ENCODE peak calls at places on chromosomes 11 and 22, in four cellular contexts. One of them, this sample, is unnamed.

GRCh38 chr11:35485656-35486318 is 39.6 kb downstream of the PAMR1 start:
- DNase-seq in HepG2: peak; percentile 34
- DNase-seq in SK-N-SH: peak; percentile 72
- DNase-seq in H1: peak; percentile 71
- DNase-seq in this sample: peak; percentile 79

GRCh38 chr11:30583505-30584280 is 2.5 kb downstream of the MPPED2 start:
- DNase-seq in HepG2: no peak
- DNase-seq in SK-N-SH: peak; percentile 32
- DNase-seq in H1: no peak
- DNase-seq in this sample: no peak

GRCh38 chr11:96197221-96197620 is 145.8 kb downstream of the MAML2 start:
- DNase-seq in HepG2: no peak
- DNase-seq in SK-N-SH: no peak
- DNase-seq in H1: no peak
- DNase-seq in this sample: no peak

GRCh38 chr22:39528080-39528661 is 4.4 kb downstream of the RPS19BP1 start:
- DNase-seq in HepG2: no peak
- DNase-seq in SK-N-SH: peak; percentile 20
- DNase-seq in H1: no peak
- DNase-seq in this sample: no peak

GRCh38 chr11:31340903-31341572 is 28.5 kb downstream of the DCDC1 start:
- DNase-seq in HepG2: peak; percentile 45
- DNase-seq in SK-N-SH: peak; percentile 12
- DNase-seq in H1: peak; percentile 1
- DNase-seq in this sample: peak; percentile 19

GRCh38 chr11:69880803-69881445 is 61.7 kb upstream of the FGF3 start:
- DNase-seq in HepG2: no peak
- DNase-seq in SK-N-SH: no peak
- DNase-seq in H1: no peak
- DNase-seq in this sample: no peak

GRCh38 chr11:64364435-64364834 is 5.5 kb downstream of the RPS6KA4 start:
- DNase-seq in HepG2: no peak
- DNase-seq in SK-N-SH: no peak
- DNase-seq in H1: no peak
- DNase-seq in this sample: no peak

GRCh38 chr11:68862426-68862825 is 20.7 kb upstream of the CPT1A start:
- DNase-seq in HepG2: no peak
- DNase-seq in SK-N-SH: no peak
- DNase-seq in H1: no peak
- DNase-seq in this sample: no peak

GRCh38 chr11:1853376-1854131 is 670 bp downstream of the LSP1 start:
- DNase-seq in HepG2: no peak
- DNase-seq in SK-N-SH: no peak
- DNase-seq in H1: no peak
- DNase-seq in this sample: no peak

GRCh38 chr22:37774728-37775127 is 33.0 kb upstream of the GCAT start:
- DNase-seq in HepG2: no peak
- DNase-seq in SK-N-SH: no peak
- DNase-seq in H1: no peak
- DNase-seq in this sample: no peak

GRCh38 chr22:37778370-37779009 is 29.2 kb upstream of the GCAT start:
- DNase-seq in HepG2: no peak
- DNase-seq in SK-N-SH: no peak
- DNase-seq in H1: no peak
- DNase-seq in this sample: no peak

GRCh38 chr22:37775785-37776638 is 31.7 kb upstream of the GCAT start:
- DNase-seq in HepG2: no peak
- DNase-seq in SK-N-SH: no peak
- DNase-seq in H1: no peak
- DNase-seq in this sample: no peak

GRCh38 chr22:37776639-37777005 is 31.1 kb upstream of the GCAT start:
- DNase-seq in HepG2: no peak
- DNase-seq in SK-N-SH: no peak
- DNase-seq in H1: no peak
- DNase-seq in this sample: no peak

DNA sequence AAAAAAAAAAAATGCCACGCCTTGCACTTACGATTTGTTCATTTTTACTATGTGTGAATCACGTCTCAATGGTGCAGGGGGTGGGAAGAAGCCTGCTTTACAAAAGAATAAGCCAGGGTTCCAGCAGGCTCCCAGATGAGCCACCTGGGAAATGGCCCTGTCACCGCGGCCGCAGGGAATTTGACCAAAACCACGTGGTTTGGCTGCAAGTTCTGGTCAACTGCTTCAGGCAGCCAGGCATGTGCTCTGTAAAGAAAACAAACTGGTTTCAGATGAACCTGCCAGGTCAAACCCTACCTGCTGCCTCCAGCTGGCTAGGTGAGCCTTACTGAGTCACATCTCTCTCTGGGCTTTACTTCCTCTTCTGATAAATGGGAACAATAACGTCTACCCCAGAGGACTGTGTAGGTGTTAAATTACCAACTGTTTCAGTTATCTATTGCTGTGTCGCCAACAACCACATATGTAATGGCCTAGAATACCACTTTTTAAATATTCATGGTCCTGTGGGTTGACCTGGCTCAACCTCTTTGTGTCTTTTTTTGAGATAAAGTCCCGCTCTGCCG is 30.5 kb upstream of the GCAT start:
- DNase-seq in HepG2: peak; percentile 21
- DNase-seq in SK-N-SH: no peak
- DNase-seq in H1: no peak
- DNase-seq in this sample: no peak
- TF ChIP-seq CHD2 in HepG2: no peak
- TF ChIP-seq CHD2 in SK-N-SH: no peak
- TF ChIP-seq CHD2 in H1: no peak
- TF ChIP-seq CHD2 in this sample: no peak

GRCh38 chr11:94544582-94544831 is 786 bp downstream of the FUT4 start:
- DNase-seq in HepG2: no peak
- DNase-seq in SK-N-SH: no peak
- DNase-seq in H1: no peak
- DNase-seq in this sample: no peak

GRCh38 chr11:94545641-94546470 is 2.1 kb downstream of the FUT4 start:
- DNase-seq in HepG2: no peak
- DNase-seq in SK-N-SH: no peak
- DNase-seq in H1: no peak
- DNase-seq in this sample: no peak

GRCh38 chr11:94549166-94549565 is 5.4 kb downstream of the FUT4 start:
- DNase-seq in HepG2: no peak
- DNase-seq in SK-N-SH: no peak
- DNase-seq in H1: no peak
- DNase-seq in this sample: peak; percentile 17

GRCh38 chr11:94544832-94545640 is 1.3 kb downstream of the FUT4 start:
- DNase-seq in HepG2: no peak
- DNase-seq in SK-N-SH: no peak
- DNase-seq in H1: no peak
- DNase-seq in this sample: peak; percentile 20

DNA sequence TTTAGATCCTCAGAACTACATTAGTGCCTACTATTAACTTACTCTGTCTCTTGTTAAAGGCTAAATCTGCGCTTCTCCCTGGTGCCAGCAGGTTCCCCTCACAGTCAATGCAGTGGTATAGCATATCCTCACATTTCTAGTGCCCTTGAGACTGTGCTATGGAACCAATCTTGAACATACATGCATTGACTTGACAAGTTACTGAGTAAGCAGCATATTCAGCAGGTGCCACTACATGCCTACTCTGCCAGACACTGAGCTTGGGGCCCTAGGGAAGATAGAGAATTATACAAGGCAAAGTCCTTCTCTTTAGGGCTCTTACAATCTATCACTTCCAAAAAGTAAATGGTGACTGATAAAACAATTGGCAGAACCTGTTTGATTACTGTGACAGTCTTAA is 3.2 kb downstream of the FUT4 start:
- DNase-seq in HepG2: no peak
- DNase-seq in SK-N-SH: no peak
- DNase-seq in H1: no peak
- DNase-seq in this sample: no peak
- TF ChIP-seq YY1 in HepG2: no peak
- TF ChIP-seq YY1 in SK-N-SH: no peak
- TF ChIP-seq YY1 in H1: no peak
- TF ChIP-seq YY1 in this sample: no peak

GRCh38 chr11:78364128-78364751 is 53.4 kb downstream of the GAB2 start:
- DNase-seq in HepG2: no peak
- DNase-seq in SK-N-SH: no peak
- DNase-seq in H1: no peak
- DNase-seq in this sample: no peak

GRCh38 chr11:78361228-78361627 is 56.4 kb downstream of the GAB2 start:
- DNase-seq in HepG2: no peak
- DNase-seq in SK-N-SH: no peak
- DNase-seq in H1: no peak
- DNase-seq in this sample: no peak

GRCh38 chr11:78363018-78363619 is 54.5 kb downstream of the GAB2 start:
- DNase-seq in HepG2: no peak
- DNase-seq in SK-N-SH: no peak
- DNase-seq in H1: no peak
- DNase-seq in this sample: no peak

GRCh38 chr11:78370406-78371172 is 47.0 kb downstream of the GAB2 start:
- DNase-seq in HepG2: peak; percentile 33
- DNase-seq in SK-N-SH: no peak
- DNase-seq in H1: no peak
- DNase-seq in this sample: no peak

GRCh38 chr11:78365381-78365792 is 52.2 kb downstream of the GAB2 start:
- DNase-seq in HepG2: peak; percentile 13
- DNase-seq in SK-N-SH: no peak
- DNase-seq in H1: peak; percentile 74
- DNase-seq in this sample: no peak
- TF ChIP-seq CHD2 in HepG2: no peak
- TF ChIP-seq CHD2 in SK-N-SH: no peak
- TF ChIP-seq CHD2 in H1: no peak
- TF ChIP-seq CHD2 in this sample: no peak

GRCh38 chr11:72631806-72632731 is 42.2 kb downstream of the PDE2A start:
- DNase-seq in HepG2: no peak
- DNase-seq in SK-N-SH: peak; percentile 80
- DNase-seq in H1: no peak
- DNase-seq in this sample: peak; percentile 85
- TF ChIP-seq YY1 in HepG2: no peak
- TF ChIP-seq YY1 in SK-N-SH: no peak
- TF ChIP-seq YY1 in H1: no peak
- TF ChIP-seq YY1 in this sample: peak; percentile 12

GRCh38 chr22:38106814-38107578 is 3.5 kb downstream of the BAIAP2L2 start:
- DNase-seq in HepG2: no peak
- DNase-seq in SK-N-SH: no peak
- DNase-seq in H1: no peak
- DNase-seq in this sample: no peak

GRCh38 chr22:38109391-38110000 is 988 bp downstream of the BAIAP2L2 start:
- DNase-seq in HepG2: no peak
- DNase-seq in SK-N-SH: no peak
- DNase-seq in H1: no peak
- DNase-seq in this sample: no peak

GRCh38 chr22:38108561-38109319 is 1.7 kb downstream of the BAIAP2L2 start:
- DNase-seq in HepG2: no peak
- DNase-seq in SK-N-SH: no peak
- DNase-seq in H1: no peak
- DNase-seq in this sample: no peak

GRCh38 chr22:38110008-38110862 is at the start of gene BAIAP2L2:
- DNase-seq in HepG2: peak; percentile 79
- DNase-seq in SK-N-SH: no peak
- DNase-seq in H1: no peak
- DNase-seq in this sample: no peak

GRCh38 chr22:38107692-38108515 is 2.6 kb downstream of the BAIAP2L2 start:
- DNase-seq in HepG2: peak; percentile 93
- DNase-seq in SK-N-SH: no peak
- DNase-seq in H1: no peak
- DNase-seq in this sample: no peak
- TF ChIP-seq CHD2 in HepG2: no peak
- TF ChIP-seq CHD2 in SK-N-SH: no peak
- TF ChIP-seq CHD2 in H1: no peak
- TF ChIP-seq CHD2 in this sample: no peak

GRCh38 chr22:31489632-31490495 is at the start of gene EIF4ENIF1:
- DNase-seq in HepG2: peak; percentile 72
- DNase-seq in SK-N-SH: peak; percentile 99
- DNase-seq in H1: no peak
- DNase-seq in this sample: peak; percentile 86
- TF ChIP-seq YY1 in HepG2: peak; percentile 39
- TF ChIP-seq YY1 in SK-N-SH: peak; percentile 63
- TF ChIP-seq YY1 in H1: no peak
- TF ChIP-seq YY1 in this sample: no peak

DNA sequence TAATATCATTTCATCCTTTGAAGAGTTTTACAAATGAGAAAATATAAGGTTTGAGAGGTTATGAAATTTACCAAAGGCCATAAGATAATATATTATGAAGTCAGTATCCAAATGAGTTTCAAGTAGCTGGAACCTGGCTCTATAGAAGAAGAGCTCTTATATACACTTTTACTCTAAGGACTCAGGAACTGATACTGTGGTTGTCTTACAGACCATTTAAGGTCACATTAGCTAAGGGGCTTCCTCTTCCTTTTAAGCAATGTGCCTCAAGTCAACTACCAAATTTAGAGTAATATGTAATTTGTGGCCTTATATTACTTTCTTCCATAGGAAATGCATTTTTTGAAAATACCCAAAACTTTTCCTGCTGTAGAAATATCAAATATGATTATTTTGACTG is 369.3 kb downstream of the DLG2 start:
- DNase-seq in HepG2: no peak
- DNase-seq in SK-N-SH: no peak
- DNase-seq in H1: no peak
- DNase-seq in this sample: no peak
- TF ChIP-seq CHD2 in HepG2: no peak
- TF ChIP-seq CHD2 in SK-N-SH: no peak
- TF ChIP-seq CHD2 in H1: no peak
- TF ChIP-seq CHD2 in this sample: no peak

This sample was measured in K562.